ENCODE peak calls at places on chromosomes 5 and 9, in four cellular contexts. C is substantia nigra, G is HEK293T, V is adipocyte. Y is an unnamed sample.

GRCh38 chr5:93188876-93189485 is 392.0 kb downstream of the NR2F1-AS1 start:
- DNase-seq in C (no peak), G (no peak), V (no peak), Y (no peak)

GRCh38 chr5:168368854-168369253 is 77.4 kb downstream of the WWC1 start:
- DNase-seq in C (no peak), G (no peak), V (no peak), Y (no peak)

GRCh38 chr5:96483878-96484277 is 50.8 kb upstream of the PCSK1 start:
- DNase-seq in C (no peak), G (peak), V (peak), Y (peak)

GRCh38 chr5:1801061-1801953 is at the start of gene NDUFS6:
- DNase-seq in C (peak), G (peak), V (peak), Y (peak)

GRCh38 chr5:177494356-177495195 is 2.8 kb downstream of the PDLIM7 start:
- DNase-seq in C (no peak), G (no peak), V (peak), Y (peak)

GRCh38 chr5:180339583-180340183 is 13.5 kb downstream of the GFPT2 start:
- DNase-seq in C (no peak), G (no peak), V (no peak), Y (peak)

GRCh38 chr9:94741856-94742255 is 15.4 kb downstream of the AOPEP start:
- DNase-seq in C (no peak), G (no peak), V (no peak), Y (no peak)

GRCh38 chr5:50751064-50751657 is 84.7 kb downstream of the PARP8 start:
- DNase-seq in C (no peak), G (peak), V (peak), Y (peak)

GRCh38 chr9:19376931-19377330 is 3.1 kb downstream of the RPS6 start:
- DNase-seq in C (no peak), G (no peak), V (no peak), Y (no peak)

GRCh38 chr5:39716532-39716971 is 291.8 kb upstream of the DAB2 start:
- DNase-seq in C (no peak), G (peak), V (peak), Y (peak)

GRCh38 chr5:87560528-87560927 is 147.8 kb upstream of the CCNH start:
- DNase-seq in C (no peak), G (no peak), V (no peak), Y (no peak)

GRCh38 chr9:111605041-111605559 is 5.7 kb upstream of the PTGR1 start:
- DNase-seq in C (no peak), G (no peak), V (no peak), Y (no peak)

GRCh38 chr5:57887851-57888621 is 405.4 kb upstream of the ACTBL2 start:
- DNase-seq in C (no peak), G (peak), V (peak), Y (peak)

Y was measured in fibroblast of the aortic adventitia.